ENCODE peak calls at places on chromosomes 1 and 21, in five cellular contexts. P is pancreas; I is stimulated activated CD8-positive, alpha-beta memory T cell treated with anti-CD3 and anti-CD28 coated beads, Interleukin-2, amount 100 ng/mL, for 1 hour; N is stimulated activated CD4-positive, alpha-beta T cell treated with anti-CD3 and anti-CD28 coated beads, Interleukin-15, amount 100 ng/mL, for 24 hours; V is sigmoid colon. T is an unnamed sample.

GRCh38 chr1:153796786-153797659 is 21.8 kb downstream of the SLC27A3 start:
- DNase-seq in N (peak), P (peak), V (peak), I (peak), T (peak)

GRCh38 chr1:14238472-14239059 is 359.9 kb upstream of the KAZN start:
- DNase-seq in P (peak), I (no peak), V (peak), N (no peak), T (no peak)

GRCh38 chr1:180157576-180158057 is 2.9 kb downstream of the QSOX1 start:
- DNase-seq in I (no peak), N (no peak), P (peak), V (no peak), T (no peak)

GRCh38 chr1:7334475-7335035 is 436.5 kb upstream of the VAMP3 start:
- DNase-seq in P (no peak), V (no peak), N (no peak), I (no peak), T (peak)

GRCh38 chr1:19313961-19314882 is 2.1 kb downstream of the SLC66A1 start:
- DNase-seq in N (no peak), V (peak), P (no peak), I (no peak), T (no peak)

GRCh38 chr1:200739499-200740290 is 1.0 kb downstream of the CAMSAP2 start:
- DNase-seq in P (peak), N (no peak), I (no peak), V (peak), T (peak)

GRCh38 chr1:98660941-98661543 is 479 bp upstream of the SNX7 start:
- DNase-seq in V (no peak), P (no peak), I (no peak), N (no peak), T (no peak)

GRCh38 chr1:174799136-174799479 is 200.6 kb upstream of the CACYBP start:
- DNase-seq in V (no peak), N (no peak), I (no peak), P (no peak), T (no peak)

GRCh38 chr1:161747789-161748188 is 1.8 kb upstream of the DUSP12 start:
- DNase-seq in V (no peak), I (no peak), N (no peak), P (no peak), T (no peak)

GRCh38 chr1:177741476-177741875 is 228.4 kb downstream of the SEC16B start:
- DNase-seq in I (no peak), N (no peak), V (no peak), P (no peak), T (no peak)

GRCh38 chr1:210407207-210407886 is 78.6 kb downstream of the HHAT start:
- DNase-seq in I (peak), N (peak), P (peak), V (peak), T (no peak)

GRCh38 chr1:163766537-163766936 is 444.8 kb downstream of the NUF2 start:
- DNase-seq in N (no peak), P (no peak), I (no peak), V (no peak), T (no peak)

GRCh38 chr1:111204211-111204883 is 3.9 kb upstream of the DENND2D start:
- DNase-seq in V (no peak), I (peak), P (peak), N (peak), T (peak)

GRCh38 chr1:50329332-50329932 is 93.8 kb downstream of the DMRTA2 start:
- DNase-seq in P (peak), N (no peak), V (no peak), I (no peak), T (no peak)

GRCh38 chr1:157218671-157219070 is 80.5 kb upstream of the ETV3 start:
- DNase-seq in V (no peak), N (no peak), P (no peak), I (no peak), T (no peak)

GRCh38 chr1:201791775-201792166 is 37.2 kb upstream of the IPO9 start:
- DNase-seq in V (no peak), I (no peak), P (no peak), N (no peak), T (no peak)

GRCh38 chr21:42125571-42126544 is 54.7 kb downstream of the UMODL1 start:
- DNase-seq in I (no peak), N (no peak), P (peak), V (no peak), T (no peak)

GRCh38 chr1:22190251-22190650 is 47.4 kb upstream of the WNT4 start:
- DNase-seq in I (no peak), N (no peak), V (no peak), P (no peak), T (no peak)

GRCh38 chr1:6037338-6037762 is 8.3 kb upstream of the KCNAB2 start:
- DNase-seq in V (no peak), P (no peak), I (no peak), N (peak), T (no peak)

GRCh38 chr1:30445449-30445848 is 277.9 kb downstream of the MATN1 start:
- DNase-seq in N (no peak), I (no peak), V (no peak), P (no peak), T (peak)

GRCh38 chr1:6519935-6520621 is 28.6 kb upstream of the PLEKHG5 start:
- DNase-seq in N (no peak), P (no peak), V (no peak), I (no peak), T (no peak)

GRCh38 chr1:5793516-5793915 is 198.7 kb downstream of the NPHP4 start:
- DNase-seq in I (no peak), V (no peak), N (no peak), P (no peak), T (no peak)

GRCh38 chr21:15722591-15723324 is 7.0 kb upstream of the USP25 start:
- DNase-seq in I (no peak), P (peak), V (no peak), N (no peak), T (no peak)

GRCh38 chr1:236502972-236503639 is 20.7 kb upstream of the LGALS8 start:
- DNase-seq in N (peak), V (peak), P (peak), I (no peak), T (no peak)

GRCh38 chr1:225509376-225509707 is 81.5 kb upstream of the LBR start:
- DNase-seq in P (no peak), N (no peak), V (no peak), I (no peak), T (no peak)

GRCh38 chr1:80994934-80995333 is 805.8 kb upstream of the ADGRL2 start:
- DNase-seq in I (no peak), N (no peak), V (no peak), P (no peak), T (no peak)

GRCh38 chr21:44957901-44958451 is 18.1 kb downstream of the SLX9 start:
- DNase-seq in V (peak), P (no peak), N (no peak), I (no peak), T (no peak)

GRCh38 chr1:185567006-185567405 is 167.2 kb upstream of the HMCN1 start:
- DNase-seq in P (no peak), I (no peak), N (peak), V (no peak), T (no peak)

GRCh38 chr1:21216835-21217811 is 40.4 kb upstream of the EIF4G3 start:
- DNase-seq in N (peak), P (peak), V (peak), I (peak), T (no peak)

GRCh38 chr21:42406201-42406601 is 2.5 kb downstream of the UBASH3A start:
- DNase-seq in N (peak), V (peak), I (no peak), P (no peak), T (peak)

GRCh38 chr21:44969965-44970755 is 30.3 kb downstream of the SLX9 start:
- DNase-seq in P (no peak), I (no peak), N (no peak), V (peak), T (no peak)

GRCh38 chr1:231093158-231093922 is 53.3 kb upstream of the FAM89A start:
- DNase-seq in I (no peak), P (no peak), V (no peak), N (no peak), T (no peak)

GRCh38 chr1:154583691-154584212 is 16.2 kb downstream of the CHRNB2 start:
- DNase-seq in V (no peak), P (no peak), N (no peak), I (no peak), T (no peak)

GRCh38 chr21:46168659-46169386 is 13.4 kb upstream of the FTCD start:
- DNase-seq in I (no peak), P (no peak), N (no peak), V (peak), T (peak)

GRCh38 chr1:106620521-106620954 is 435.9 kb upstream of the PRMT6 start:
- DNase-seq in V (peak), I (no peak), N (no peak), P (no peak), T (no peak)